ENCODE peak calls at places on chromosomes 3 and 15, in four cellular contexts. B, O, V and R are unnamed samples.
A peak's percentile ranks its signal among the peaks of the same experiment; 100 is the strongest.

GRCh38 chr3:141876891-141877561 is 583 bp downstream of the ATP1B3 start:
- DNase-seq in B (no peak), O (peak; percentile 33), V (peak; percentile 60), R (peak; percentile 75)

GRCh38 chr15:97235285-97235985 is 725.1 kb upstream of the ARRDC4 start:
- DNase-seq in B (no peak), O (peak; percentile 30), V (peak; percentile 52), R (peak; percentile 47)

GRCh38 chr3:48565591-48566400 is 2.2 kb upstream of the UCN2 start:
- DNase-seq in B (no peak), O (no peak), V (no peak), R (no peak)

GRCh38 chr3:136249593-136250225 is 431 bp upstream of the PCCB start:
- DNase-seq in B (no peak), O (no peak), V (no peak), R (no peak)

GRCh38 chr3:184727357-184728060 is 15.6 kb upstream of the MAGEF1 start:
- DNase-seq in B (no peak), O (peak; percentile 75), V (peak; percentile 72), R (peak; percentile 88)

GRCh38 chr3:10519236-10519635 is 13.8 kb upstream of the ATP2B2 start:
- DNase-seq in B (no peak), O (no peak), V (no peak), R (no peak)

GRCh38 chr3:47260605-47261004 is 22.0 kb downstream of the KIF9 start:
- DNase-seq in B (no peak), O (no peak), V (no peak), R (no peak)

GRCh38 chr3:124351430-124352142 is 359.7 kb upstream of the ROPN1 start:
- DNase-seq in B (no peak), O (peak; percentile 39), V (peak; percentile 18), R (peak; percentile 62)

GRCh38 chr3:42025388-42026138 is 63.7 kb upstream of the ULK4 start:
- DNase-seq in B (no peak), O (no peak), V (peak; percentile 87), R (peak; percentile 80)

GRCh38 chr15:95300958-95301357 is 1029.5 kb upstream of the NR2F2 start:
- DNase-seq in B (no peak), O (no peak), V (no peak), R (no peak)

GRCh38 chr15:22949074-22949547 is 31.1 kb downstream of the CYFIP1 start:
- DNase-seq in B (no peak), O (no peak), V (peak; percentile 73), R (peak; percentile 92)

GRCh38 chr15:34154725-34155204 is 52.9 kb downstream of the PGBD4 start:
- DNase-seq in B (no peak), O (no peak), V (no peak), R (no peak)

GRCh38 chr3:36864180-36865053 is 80.4 kb downstream of the TRANK1 start:
- DNase-seq in B (no peak), O (no peak), V (no peak), R (no peak)

GRCh38 chr3:2765002-2765579 is 345.1 kb downstream of the IL5RA start:
- DNase-seq in B (no peak), O (peak; percentile 9), V (no peak), R (peak; percentile 53)

GRCh38 chr3:17041009-17041408 is 156.3 kb downstream of the PLCL2 start:
- DNase-seq in B (no peak), O (no peak), V (no peak), R (no peak)

GRCh38 chr3:178352300-178353021 is 183.8 kb upstream of the KCNMB2 start:
- DNase-seq in B (no peak), O (no peak), V (no peak), R (no peak)

GRCh38 chr3:10522646-10523303 is 17.4 kb upstream of the ATP2B2 start:
- DNase-seq in B (no peak), O (no peak), V (no peak), R (no peak)

GRCh38 chr3:182909318-182910040 is 70.9 kb downstream of the DCUN1D1 start:
- DNase-seq in B (no peak), O (no peak), V (peak; percentile 40), R (peak; percentile 33)

GRCh38 chr3:16477054-16477453 is 36.4 kb downstream of the RFTN1 start:
- DNase-seq in B (no peak), O (no peak), V (no peak), R (no peak)

GRCh38 chr3:11944052-11944673 is 60.0 kb upstream of the SYN2 start:
- DNase-seq in B (no peak), O (peak; percentile 37), V (peak; percentile 69), R (peak; percentile 27)

GRCh38 chr15:61831505-61831921 is 228.7 kb downstream of the VPS13C start:
- DNase-seq in B (no peak), O (no peak), V (no peak), R (no peak)
- TF ChIP-seq FOXM1 in B (no peak), O (no peak), V (no peak), R (no peak)

DNA sequence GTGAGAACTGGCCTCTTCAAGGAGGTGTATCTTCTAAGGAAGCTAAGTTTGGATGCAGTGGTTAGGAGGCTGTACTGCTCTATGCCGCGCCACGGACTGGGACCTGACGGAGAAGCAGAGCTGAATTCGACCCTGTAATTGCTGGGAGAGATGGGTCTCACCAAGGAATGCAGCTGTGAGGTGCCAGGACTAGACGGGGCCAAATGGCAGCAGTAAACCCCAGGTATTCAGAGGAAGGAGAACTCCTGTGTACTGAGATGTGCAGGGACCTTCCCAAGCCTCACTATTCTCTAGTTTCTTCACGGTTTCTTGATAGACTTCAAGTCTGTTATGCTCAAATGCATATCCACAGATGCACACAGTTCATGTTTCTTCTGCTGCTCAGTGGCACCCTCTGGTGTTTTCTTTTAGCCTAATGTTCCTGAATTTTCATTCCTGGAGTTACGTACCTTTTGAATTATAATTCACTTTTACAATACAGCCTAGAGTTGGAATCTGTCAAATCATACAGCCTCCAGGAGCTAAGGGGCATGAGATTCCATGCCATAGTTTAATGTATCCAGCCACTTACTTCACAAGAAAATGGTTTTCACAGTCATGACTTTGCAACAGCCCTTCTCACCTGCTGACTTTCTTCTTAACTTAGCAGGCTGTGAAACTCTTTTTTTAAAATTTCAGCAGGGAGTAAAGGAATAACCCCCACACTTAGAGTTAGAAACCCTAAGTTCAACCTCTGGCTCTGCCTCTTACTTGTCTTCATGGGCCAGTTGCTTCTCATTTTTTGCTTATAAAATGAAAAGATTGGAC is 61.8 kb downstream of the GLDN start:
- DNase-seq in B (no peak), O (peak; percentile 15), V (no peak), R (peak; percentile 39)
- TF ChIP-seq TAF1 in B (no peak), O (no peak), V (no peak), R (no peak)

GRCh38 chr3:52291508-52292181 is 4.0 kb downstream of the GLYCTK start:
- DNase-seq in B (no peak), O (no peak), V (no peak), R (peak; percentile 80)
- TF ChIP-seq FOXM1 in B (no peak), O (no peak), V (no peak), R (no peak)

DNA sequence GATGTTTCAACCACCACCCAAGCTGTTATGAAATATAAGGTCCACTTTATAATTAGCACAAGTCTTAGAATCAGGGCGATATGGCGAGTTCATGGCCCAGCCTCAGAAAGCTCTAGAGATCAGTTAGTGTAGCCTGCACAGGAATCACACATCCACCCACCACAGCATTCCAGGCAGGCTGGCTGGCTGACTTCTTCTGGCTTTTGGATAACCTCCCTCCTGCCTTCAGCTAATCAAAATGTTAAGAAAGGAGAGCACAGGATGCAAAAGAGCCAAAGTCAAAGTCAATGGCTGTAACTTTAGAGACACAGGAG is 15.3 kb downstream of the SH3BP5 start:
- DNase-seq in B (no peak), O (no peak), V (no peak), R (no peak)
- TF ChIP-seq TAF1 in B (no peak), O (no peak), V (no peak), R (no peak)

GRCh38 chr3:37984596-37984995 is 6.0 kb upstream of the VILL start:
- DNase-seq in B (no peak), O (no peak), V (no peak), R (no peak)
- TF ChIP-seq FOXM1 in B (no peak), O (no peak), V (no peak), R (no peak)

GRCh38 chr15:62253294-62253693 is 88.2 kb upstream of the C2CD4B start:
- DNase-seq in B (no peak), O (no peak), V (no peak), R (no peak)

GRCh38 chr15:62257991-62258390 is 92.9 kb upstream of the C2CD4B start:
- DNase-seq in B (no peak), O (no peak), V (no peak), R (no peak)

GRCh38 chr15:62250978-62251377 is 85.9 kb upstream of the C2CD4B start:
- DNase-seq in B (no peak), O (no peak), V (no peak), R (no peak)

GRCh38 chr15:62250176-62250575 is 85.1 kb upstream of the C2CD4B start:
- DNase-seq in B (no peak), O (no peak), V (no peak), R (no peak)

GRCh38 chr15:62254137-62254934 is 89.3 kb upstream of the C2CD4B start:
- DNase-seq in B (no peak), O (peak; percentile 59), V (peak; percentile 71), R (peak; percentile 76)
- TF ChIP-seq TAF1 in B (no peak), O (no peak), V (no peak), R (no peak)

GRCh38 chr15:51366911-51367310 is 25.5 kb downstream of the GLDN start:
- DNase-seq in B (no peak), O (no peak), V (no peak), R (no peak)
- TF ChIP-seq FOXM1 in B (no peak), O (no peak), V (no peak), R (no peak)

GRCh38 chr3:193211173-193211572 is 29.8 kb upstream of the PLAAT1 start:
- DNase-seq in B (no peak), O (no peak), V (no peak), R (no peak)

GRCh38 chr3:193207290-193207689 is 33.7 kb upstream of the PLAAT1 start:
- DNase-seq in B (no peak), O (no peak), V (no peak), R (no peak)

GRCh38 chr3:193211984-193212383 is 29.0 kb upstream of the PLAAT1 start:
- DNase-seq in B (no peak), O (no peak), V (no peak), R (no peak)

DNA sequence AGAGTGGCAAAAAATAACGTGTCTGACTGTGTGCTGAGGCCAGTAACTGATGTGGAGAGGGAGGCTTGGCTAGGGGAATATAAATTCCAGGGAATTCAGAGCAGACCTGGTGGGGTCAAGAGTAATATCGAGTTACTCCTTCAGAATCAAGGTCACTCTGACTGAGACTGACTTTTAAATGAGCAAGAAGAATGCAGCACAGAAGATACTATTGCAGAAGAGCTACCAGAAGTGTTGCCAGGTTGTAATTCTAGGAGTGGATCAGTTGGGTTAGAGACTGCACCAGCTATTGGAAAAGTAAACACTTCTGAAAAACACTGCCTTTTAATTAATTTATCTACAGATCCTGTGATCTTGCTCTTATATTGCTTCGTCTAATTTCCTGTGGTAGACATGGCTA is 33.1 kb upstream of the PLAAT1 start:
- DNase-seq in B (no peak), O (no peak), V (no peak), R (no peak)
- TF ChIP-seq TAF1 in B (no peak), O (no peak), V (no peak), R (no peak)